ENCODE peak calls at places on chromosomes 5 and 9, in four cellular contexts. V is bronchial epithelial cell, I is mesendoderm, T is GM23338. M is an unnamed sample.

GRCh38 chr5:116970318-116970717 is 395.7 kb upstream of the SEMA6A start:
- DNase-seq in T (no peak), V (peak; percentile 34), I (peak; percentile 75), M (no peak)

GRCh38 chr5:150496534-150496933 is 11.4 kb upstream of the NDST1 start:
- DNase-seq in T (no peak), I (no peak), V (no peak), M (no peak)

GRCh38 chr5:178074266-178074952 is 38.9 kb upstream of the N4BP3 start:
- DNase-seq in V (no peak), I (peak; percentile 55), T (no peak), M (peak; percentile 71)

GRCh38 chr9:114894801-114895433 is 35.5 kb downstream of the TNFSF8 start:
- DNase-seq in V (peak; percentile 93), I (peak; percentile 99), T (peak; percentile 62), M (no peak)

GRCh38 chr9:133377721-133378216 is 1.6 kb downstream of the STKLD1 start:
- DNase-seq in V (no peak), T (no peak), I (no peak), M (no peak)

GRCh38 chr5:54738118-54738972 is 220.8 kb downstream of the SNX18 start:
- DNase-seq in V (peak; percentile 44), I (no peak), T (no peak), M (no peak)

GRCh38 chr5:83095973-83096539 is 18.7 kb downstream of the XRCC4 start:
- DNase-seq in I (peak; percentile 53), V (peak; percentile 90), T (no peak), M (no peak)

GRCh38 chr5:41625571-41625970 is 115.2 kb upstream of the PLCXD3 start:
- DNase-seq in T (no peak), V (no peak), I (no peak), M (no peak)

GRCh38 chr9:121305269-121305994 is 37.5 kb downstream of the GSN start:
- DNase-seq in V (no peak), I (no peak), T (no peak), M (no peak)

GRCh38 chr9:69647804-69648203 is 24.4 kb downstream of the APBA1 start:
- DNase-seq in V (no peak), T (no peak), I (no peak), M (no peak)

GRCh38 chr5:2137444-2138050 is 254.8 kb upstream of the IRX4 start:
- DNase-seq in T (no peak), I (no peak), V (no peak), M (no peak)

GRCh38 chr5:149326611-149327010 is 18.7 kb upstream of the GRPEL2 start:
- DNase-seq in I (no peak), T (no peak), V (no peak), M (no peak)

GRCh38 chr5:92652735-92653134 is 928.3 kb downstream of the NR2F1-AS1 start:
- DNase-seq in T (no peak), V (no peak), I (no peak), M (peak; percentile 18)

GRCh38 chr9:27086818-27087680 is 22.0 kb upstream of the TEK start:
- DNase-seq in V (no peak), T (no peak), I (no peak), M (no peak)

GRCh38 chr9:34578241-34579096 is 11.1 kb downstream of the CNTFR start:
- DNase-seq in T (peak; percentile 75), I (peak; percentile 90), V (peak; percentile 41), M (no peak)

GRCh38 chr9:81535542-81536241 is 153.7 kb downstream of the TLE1 start:
- DNase-seq in V (peak; percentile 97), T (no peak), I (no peak), M (no peak)

GRCh38 chr5:127358274-127358673 is 67.7 kb downstream of the MEGF10 start:
- DNase-seq in V (no peak), T (no peak), I (no peak), M (no peak)

GRCh38 chr5:134176523-134177196 is at the start of gene SKP1:
- DNase-seq in I (peak; percentile 88), T (peak; percentile 87), V (peak; percentile 54), M (peak; percentile 87)

GRCh38 chr5:110590187-110590586 is 136.3 kb downstream of the TMEM232 start:
- DNase-seq in I (peak; percentile 58), V (peak; percentile 33), T (peak; percentile 64), M (peak; percentile 41)

GRCh38 chr9:108671794-108672193 is 184.0 kb downstream of the ACTL7B start:
- DNase-seq in V (peak; percentile 93), I (no peak), T (no peak), M (no peak)

GRCh38 chr9:130305381-130305780 is 39.8 kb downstream of the HMCN2 start:
- DNase-seq in V (no peak), I (no peak), T (no peak), M (no peak)

GRCh38 chr5:53991942-53992341 is 318.4 kb downstream of the ARL15 start:
- DNase-seq in I (peak; percentile 39), T (peak; percentile 71), V (no peak), M (no peak)

GRCh38 chr9:3848445-3849114 is 322.8 kb upstream of the RFX3 start:
- DNase-seq in T (peak; percentile 78), V (peak; percentile 80), I (peak; percentile 92), M (no peak)

GRCh38 chr9:84953797-84954695 is 284.5 kb downstream of the NTRK2 start:
- DNase-seq in I (peak; percentile 81), T (peak; percentile 88), V (peak; percentile 64), M (peak; percentile 83)

DNA sequence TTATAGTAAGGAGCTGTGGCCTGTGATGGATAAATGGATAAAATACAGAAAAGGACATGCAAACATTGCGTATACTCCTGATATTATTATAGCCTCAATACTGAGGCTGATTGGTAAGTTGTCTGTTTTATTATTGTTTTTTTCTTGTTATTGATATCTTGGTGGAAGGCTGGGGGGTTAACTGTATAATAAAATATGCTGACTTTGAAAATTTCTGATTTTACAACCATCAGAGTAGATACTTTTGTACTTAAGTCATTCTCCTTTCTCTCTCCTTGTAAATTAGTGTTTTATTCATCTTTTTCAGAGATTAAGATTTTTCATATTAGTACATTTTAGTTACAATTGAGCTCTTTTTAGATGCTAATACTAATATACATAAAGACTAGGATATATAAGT is 53.5 kb downstream of the ICE1 start:
- DNase-seq in T (no peak), I (no peak), V (no peak), M (no peak)
- H3K36me3 ChIP-seq in T (peaks cover 17% of the 10 kb centered on the region), I (no peaks in the 10 kb centered on the region), V (peaks cover 6% of the 10 kb centered on the region), M (no peaks in the 10 kb centered on the region)

GRCh38 chr9:136376457-136376856 is 3.0 kb upstream of the CARD9 start:
- DNase-seq in V (no peak), T (no peak), I (no peak), M (no peak)

GRCh38 chr9:136379003-136379287 is 5.5 kb upstream of the CARD9 start:
- DNase-seq in I (no peak), V (no peak), T (no peak), M (no peak)

GRCh38 chr9:136378171-136379002 is 4.9 kb upstream of the CARD9 start:
- DNase-seq in V (no peak), T (no peak), I (no peak), M (no peak)

GRCh38 chr9:136379401-136379800 is 5.9 kb upstream of the CARD9 start:
- DNase-seq in V (no peak), I (no peak), T (no peak), M (no peak)

GRCh38 chr9:136377351-136378170 is 4.1 kb upstream of the CARD9 start:
- DNase-seq in V (no peak), T (no peak), I (no peak), M (no peak)
- H3K36me3 ChIP-seq in V (peaks cover 26% of the 10 kb centered on the region), T (no peaks in the 10 kb centered on the region), I (peaks cover 2% of the 10 kb centered on the region), M (no peaks in the 10 kb centered on the region)

GRCh38 chr9:137630684-137631083 is 11.9 kb downstream of the EHMT1 start:
- DNase-seq in V (no peak), I (no peak), T (no peak), M (no peak)
- H3K36me3 ChIP-seq in V (peaks cover 1% of the 10 kb centered on the region), I (no peaks in the 10 kb centered on the region), T (no peaks in the 10 kb centered on the region), M (no peaks in the 10 kb centered on the region)

GRCh38 chr5:37112383-37112991 is 136.7 kb downstream of the CPLANE1 start:
- DNase-seq in V (peak; percentile 14), T (no peak), I (no peak), M (peak; percentile 44)

GRCh38 chr5:37111426-37112382 is 137.5 kb downstream of the CPLANE1 start:
- DNase-seq in T (no peak), V (no peak), I (no peak), M (peak; percentile 81)

GRCh38 chr5:37110128-37110527 is 139.0 kb downstream of the CPLANE1 start:
- DNase-seq in I (no peak), T (no peak), V (no peak), M (no peak)

DNA sequence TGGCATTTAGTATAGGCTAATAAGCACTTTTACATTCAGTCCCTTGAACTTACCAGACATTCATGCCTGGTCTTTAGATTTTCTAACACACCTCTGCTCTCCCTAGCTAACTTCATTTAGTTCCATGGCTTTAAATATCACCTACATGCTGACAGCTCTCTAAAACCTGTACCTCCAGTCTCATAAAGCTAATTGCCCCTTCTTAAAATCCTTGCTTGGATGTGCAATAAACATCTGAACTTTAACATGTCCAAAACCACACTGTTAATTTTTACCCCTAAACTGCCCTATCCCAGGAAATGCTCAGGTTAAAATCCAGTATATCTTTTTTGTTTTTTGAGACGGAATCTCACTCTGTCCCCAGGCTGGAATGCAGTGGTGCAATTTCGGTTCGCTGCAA is 139.8 kb downstream of the CPLANE1 start:
- DNase-seq in V (no peak), I (no peak), T (no peak), M (no peak)
- H3K36me3 ChIP-seq in V (peaks cover 2% of the 10 kb centered on the region), I (no peaks in the 10 kb centered on the region), T (no peaks in the 10 kb centered on the region), M (no peaks in the 10 kb centered on the region)

M was measured in MM.1S.